ENCODE peak calls at places on chromosomes 1 and 21, in four cellular contexts. One of them, this sample, is unnamed. For H3K4me1, the result is how much of the 10 kb centered on the place peaks cover.

GRCh38 chr1:36115200-36115669 is 9.8 kb downstream of the COL8A2 start:
- DNase-seq in psoas muscle: no peak
- DNase-seq in ovary: no peak
- DNase-seq in stomach: peak
- DNase-seq in this sample: no peak

GRCh38 chr1:116825400-116825734 is 71.1 kb downstream of the CD2 start:
- DNase-seq in psoas muscle: peak
- DNase-seq in ovary: peak
- DNase-seq in stomach: no peak
- DNase-seq in this sample: peak

GRCh38 chr1:175600721-175601440 is 142.5 kb downstream of the TNR start:
- DNase-seq in psoas muscle: no peak
- DNase-seq in ovary: no peak
- DNase-seq in stomach: no peak
- DNase-seq in this sample: no peak

GRCh38 chr1:5892370-5892769 is 99.9 kb downstream of the NPHP4 start:
- DNase-seq in psoas muscle: peak
- DNase-seq in ovary: no peak
- DNase-seq in stomach: no peak
- DNase-seq in this sample: no peak

GRCh38 chr1:151858886-151859665 is 5.6 kb upstream of the THEM5 start:
- DNase-seq in psoas muscle: no peak
- DNase-seq in ovary: no peak
- DNase-seq in stomach: no peak
- DNase-seq in this sample: no peak

GRCh38 chr1:43883321-43883720 is 50.3 kb upstream of the ARTN start:
- DNase-seq in psoas muscle: no peak
- DNase-seq in ovary: no peak
- DNase-seq in stomach: no peak
- DNase-seq in this sample: no peak

GRCh38 chr1:229596961-229597699 is 28.8 kb downstream of the TAF5L start:
- DNase-seq in psoas muscle: peak
- DNase-seq in ovary: no peak
- DNase-seq in stomach: no peak
- DNase-seq in this sample: peak

GRCh38 chr1:160874935-160875334 is 10.0 kb downstream of the ITLN1 start:
- DNase-seq in psoas muscle: no peak
- DNase-seq in ovary: no peak
- DNase-seq in stomach: no peak
- DNase-seq in this sample: no peak

GRCh38 chr1:175169305-175170018 is 23.1 kb downstream of the KIAA0040 start:
- DNase-seq in psoas muscle: no peak
- DNase-seq in ovary: no peak
- DNase-seq in stomach: no peak
- DNase-seq in this sample: no peak

GRCh38 chr1:74363220-74363619 is 128.0 kb downstream of the TNNI3K start:
- DNase-seq in psoas muscle: no peak
- DNase-seq in ovary: no peak
- DNase-seq in stomach: no peak
- DNase-seq in this sample: no peak

DNA sequence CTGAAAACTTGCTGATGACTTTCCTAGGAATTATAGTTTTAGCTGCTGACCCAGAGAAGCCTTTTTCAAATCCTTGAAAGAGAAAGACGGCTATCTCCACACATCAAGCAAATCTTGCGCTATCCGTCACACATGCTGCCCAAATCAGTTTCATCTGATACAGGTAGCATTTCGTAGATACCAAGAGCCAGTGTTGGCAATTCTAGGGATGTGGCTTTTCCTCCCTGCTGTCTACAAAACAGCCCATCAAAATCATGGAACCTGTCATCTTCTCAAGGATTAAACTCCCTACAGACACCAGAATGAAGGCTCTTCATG is 10.5 kb downstream of the STX6 start:
- DNase-seq in psoas muscle: no peak
- DNase-seq in ovary: no peak
- DNase-seq in stomach: no peak
- DNase-seq in this sample: no peak
- H3K4me1 ChIP-seq in psoas muscle: under half
- H3K4me1 ChIP-seq in ovary: under half
- H3K4me1 ChIP-seq in stomach: under half
- H3K4me1 ChIP-seq in this sample: under half

GRCh38 chr21:37615962-37616361 is 249.4 kb downstream of the DYRK1A start:
- DNase-seq in psoas muscle: no peak
- DNase-seq in ovary: no peak
- DNase-seq in stomach: no peak
- DNase-seq in this sample: no peak

GRCh38 chr21:37618081-37618480 is 251.5 kb downstream of the DYRK1A start:
- DNase-seq in psoas muscle: no peak
- DNase-seq in ovary: no peak
- DNase-seq in stomach: no peak
- DNase-seq in this sample: no peak

GRCh38 chr21:37619464-37619974 is 252.9 kb downstream of the DYRK1A start:
- DNase-seq in psoas muscle: no peak
- DNase-seq in ovary: no peak
- DNase-seq in stomach: no peak
- DNase-seq in this sample: no peak

GRCh38 chr21:37620401-37620800 is 253.8 kb downstream of the DYRK1A start:
- DNase-seq in psoas muscle: no peak
- DNase-seq in ovary: no peak
- DNase-seq in stomach: no peak
- DNase-seq in this sample: no peak

DNA sequence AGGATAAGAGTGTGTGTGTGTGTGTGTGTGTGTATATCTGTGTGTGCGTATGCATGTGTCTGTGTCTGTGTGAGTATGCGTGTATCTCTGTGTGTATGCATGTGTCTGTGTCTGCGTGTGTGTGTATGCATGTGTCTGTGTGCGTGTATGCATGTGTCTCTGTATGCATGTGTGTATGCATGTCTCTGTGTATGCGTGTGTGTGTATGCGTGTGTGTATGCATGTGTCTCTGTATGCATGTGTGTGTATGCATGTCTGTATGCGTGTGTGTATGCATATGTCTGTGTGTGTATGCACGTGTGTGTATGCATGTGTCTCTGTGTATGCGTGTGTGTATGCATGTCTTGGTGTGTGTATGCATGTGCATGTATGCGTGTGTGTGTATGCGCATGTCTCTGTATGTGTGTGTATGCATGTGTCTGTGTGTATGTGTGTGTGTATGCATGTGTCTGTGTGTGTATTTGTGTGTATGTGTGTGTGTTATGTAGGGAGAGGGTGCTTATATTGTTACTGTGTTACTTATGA is 247.8 kb downstream of the DYRK1A start:
- DNase-seq in psoas muscle: no peak
- DNase-seq in ovary: no peak
- DNase-seq in stomach: no peak
- DNase-seq in this sample: no peak
- TF ChIP-seq CTCF in psoas muscle: no peak
- TF ChIP-seq CTCF in ovary: no peak
- TF ChIP-seq CTCF in stomach: no peak
- TF ChIP-seq CTCF in this sample: no peak

DNA sequence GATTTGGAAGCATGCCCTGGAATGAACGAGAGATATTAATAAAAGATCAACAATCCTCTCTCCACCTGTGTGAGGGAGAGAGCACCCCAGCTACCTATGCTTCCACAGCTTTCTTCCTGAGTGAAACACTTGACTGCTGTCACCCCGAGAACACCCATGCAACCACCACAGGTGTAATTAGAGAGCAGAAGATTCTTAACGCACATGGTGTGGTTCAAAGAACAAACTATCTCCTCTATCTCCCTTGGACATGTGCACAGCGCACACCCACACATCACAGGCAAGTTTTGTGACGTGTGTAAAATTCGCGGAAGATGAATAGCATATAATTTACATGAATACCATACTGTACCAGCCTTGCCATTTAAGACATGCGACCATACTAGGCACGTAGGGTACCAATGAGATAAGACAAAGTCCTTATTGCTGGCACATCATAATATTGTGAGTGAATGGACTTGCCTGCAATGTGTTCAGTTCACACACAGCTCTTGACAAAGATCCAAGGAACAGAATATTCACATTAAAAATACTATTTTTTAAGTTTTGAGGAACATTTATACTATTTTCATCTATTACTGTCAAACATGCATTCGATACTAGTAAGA is 11.6 kb downstream of the ERRFI1 start:
- DNase-seq in psoas muscle: no peak
- DNase-seq in ovary: no peak
- DNase-seq in stomach: no peak
- DNase-seq in this sample: no peak
- H3K4me1 ChIP-seq in psoas muscle: half or more
- H3K4me1 ChIP-seq in ovary: under half
- H3K4me1 ChIP-seq in stomach: under half
- H3K4me1 ChIP-seq in this sample: under half

DNA sequence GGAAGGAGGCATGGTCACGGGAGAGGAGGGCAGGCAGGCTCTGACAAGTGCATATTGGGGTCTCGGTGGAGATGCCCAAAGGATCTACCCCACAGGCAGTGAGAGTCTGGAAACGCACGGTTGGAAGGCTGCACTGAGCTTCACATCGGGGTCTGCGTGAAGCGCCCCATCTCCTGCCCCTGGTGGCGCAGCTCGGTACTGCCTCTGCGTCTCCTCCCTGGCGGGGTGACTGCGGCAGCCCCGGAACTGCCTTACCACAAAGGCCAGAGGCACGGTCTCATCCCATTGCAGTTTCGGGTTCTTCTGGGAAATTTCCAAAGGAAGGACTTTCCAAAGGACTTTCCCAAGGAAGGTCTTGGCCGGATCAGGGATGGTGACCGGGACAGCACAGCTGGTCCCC is 69.2 kb upstream of the AJAP1 start:
- DNase-seq in psoas muscle: no peak
- DNase-seq in ovary: no peak
- DNase-seq in stomach: no peak
- DNase-seq in this sample: no peak
- TF ChIP-seq CTCF in psoas muscle: peak
- TF ChIP-seq CTCF in ovary: no peak
- TF ChIP-seq CTCF in stomach: no peak
- TF ChIP-seq CTCF in this sample: no peak

GRCh38 chr1:18951818-18952391 is 4.6 kb downstream of the IFFO2 start:
- DNase-seq in psoas muscle: no peak
- DNase-seq in ovary: no peak
- DNase-seq in stomach: peak
- DNase-seq in this sample: no peak
- H3K4me1 ChIP-seq in psoas muscle: under half
- H3K4me1 ChIP-seq in ovary: under half
- H3K4me1 ChIP-seq in stomach: half or more
- H3K4me1 ChIP-seq in this sample: under half

GRCh38 chr1:207181838-207182237 is 77.8 kb downstream of the C4BPA start:
- DNase-seq in psoas muscle: no peak
- DNase-seq in ovary: no peak
- DNase-seq in stomach: no peak
- DNase-seq in this sample: no peak
- TF ChIP-seq CTCF in psoas muscle: peak
- TF ChIP-seq CTCF in ovary: no peak
- TF ChIP-seq CTCF in stomach: no peak
- TF ChIP-seq CTCF in this sample: no peak

GRCh38 chr1:155981266-155982088 is 3.1 kb upstream of the ARHGEF2 start:
- DNase-seq in psoas muscle: no peak
- DNase-seq in ovary: no peak
- DNase-seq in stomach: no peak
- DNase-seq in this sample: peak
- H3K4me1 ChIP-seq in psoas muscle: under half
- H3K4me1 ChIP-seq in ovary: under half
- H3K4me1 ChIP-seq in stomach: half or more
- H3K4me1 ChIP-seq in this sample: under half

DNA sequence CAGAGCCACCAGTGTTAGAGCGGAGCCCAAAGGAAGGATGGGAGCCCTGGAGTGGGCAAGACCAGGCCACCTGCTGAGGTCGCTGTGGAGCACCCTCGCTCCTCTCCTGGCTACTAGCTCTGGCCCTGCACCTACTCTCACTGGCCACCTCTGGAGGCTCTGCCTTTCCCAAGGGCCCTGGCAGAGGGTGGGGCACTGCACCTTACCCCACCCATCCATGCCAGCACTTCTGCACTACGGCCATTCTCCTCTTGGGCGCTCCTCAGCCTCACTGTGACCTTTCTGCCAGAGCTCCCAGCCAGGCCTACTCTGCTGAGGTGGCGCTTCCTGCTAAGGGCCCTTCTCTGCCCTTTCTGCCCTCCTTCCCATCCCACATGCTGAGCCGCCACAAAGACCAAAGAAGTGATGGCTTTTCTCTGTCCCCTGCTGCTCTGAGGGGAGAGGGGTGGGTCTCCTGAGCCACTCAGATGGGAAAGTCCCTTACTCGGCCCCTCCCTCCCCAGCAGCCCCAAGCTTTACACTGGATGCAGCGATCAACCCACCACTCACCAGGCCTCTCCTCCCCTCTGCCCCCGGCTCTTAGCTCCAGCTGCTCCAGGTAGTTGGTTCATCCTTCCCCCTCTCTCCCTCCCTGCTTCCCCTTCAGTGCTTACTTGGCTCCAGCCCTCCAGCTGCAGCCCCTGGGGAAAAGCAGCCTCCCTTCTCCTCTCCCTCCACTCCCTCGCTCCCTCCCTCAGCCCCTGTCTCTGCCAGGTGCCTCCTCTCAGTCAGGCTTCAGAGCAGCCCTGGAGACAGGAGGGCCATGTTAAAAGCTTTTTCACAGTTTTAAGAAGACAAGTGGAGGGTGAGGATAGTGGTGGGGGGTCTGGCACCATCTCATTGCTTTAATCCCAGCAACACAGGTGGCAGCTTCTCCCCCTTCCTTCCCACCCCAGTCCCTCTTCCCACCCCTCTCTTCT is 14.8 kb upstream of the TMEM222 start:
- DNase-seq in psoas muscle: no peak
- DNase-seq in ovary: no peak
- DNase-seq in stomach: no peak
- DNase-seq in this sample: no peak
- TF ChIP-seq CTCF in psoas muscle: no peak
- TF ChIP-seq CTCF in ovary: no peak
- TF ChIP-seq CTCF in stomach: no peak
- TF ChIP-seq CTCF in this sample: no peak